ENCODE peak calls at places on chromosomes 5 and 9, in ten cellular contexts. C is colonic mucosa, N is adipocyte, W is IMR-90, B is mammary epithelial cell, L is HepG2, A is HCT116, U is neural progenitor cell, G is neuronal stem cell, K is mesendoderm. H is an unnamed sample.

GRCh38 chr9:85713897-85714296 is 27.9 kb downstream of the AGTPBP1 start:
- DNase-seq in C (no peak), N (no peak), W (no peak), B (no peak), L (no peak), A (no peak), U (no peak), G (no peak), K (no peak), H (no peak)

GRCh38 chr9:35158501-35159280 is 3.1 kb upstream of the UNC13B start:
- DNase-seq in C (no peak), N (no peak), W (no peak), B (no peak), L (no peak), A (no peak), U (no peak), G (no peak), K (no peak), H (no peak)

GRCh38 chr9:125744616-125745387 is 2.4 kb upstream of the PBX3 start:
- DNase-seq in C (no peak), N (peak), W (peak), B (no peak), L (no peak), A (no peak), U (no peak), G (no peak), K (no peak), H (peak)

GRCh38 chr9:133873006-133873780 is 118.9 kb downstream of the VAV2 start:
- DNase-seq in C (no peak), N (peak), W (no peak), B (peak), L (no peak), A (no peak), U (no peak), G (no peak), K (no peak), H (peak)

GRCh38 chr9:134428559-134428958 is 102.3 kb downstream of the RXRA start:
- DNase-seq in C (no peak), N (no peak), W (no peak), B (no peak), L (no peak), A (no peak), U (no peak), G (no peak), K (no peak), H (no peak)

GRCh38 chr5:55231476-55232193 is 1.8 kb downstream of the CCNO start:
- DNase-seq in C (peak), N (peak), W (no peak), B (no peak), L (no peak), A (no peak), U (peak), G (peak), K (peak), H (peak)

GRCh38 chr5:135206862-135207261 is 172.8 kb upstream of the PITX1 start:
- DNase-seq in C (peak), N (no peak), W (no peak), B (no peak), L (no peak), A (no peak), U (no peak), G (no peak), K (no peak), H (no peak)

GRCh38 chr5:168852329-168852728 is 273.2 kb upstream of the PANK3 start:
- DNase-seq in C (no peak), N (no peak), W (no peak), B (no peak), L (no peak), A (no peak), U (no peak), G (no peak), K (no peak), H (no peak)

GRCh38 chr5:150585781-150586461 is 54.5 kb upstream of the SYNPO start:
- DNase-seq in C (peak), N (no peak), W (no peak), B (no peak), L (no peak), A (no peak), U (no peak), G (no peak), K (no peak), H (no peak)

GRCh38 chr5:142716963-142717362 is 31.1 kb upstream of the FGF1 start:
- DNase-seq in C (peak), N (peak), W (peak), B (peak), L (peak), A (peak), U (peak), G (no peak), K (peak), H (peak)

GRCh38 chr9:6383551-6384225 is 29.3 kb upstream of the UHRF2 start:
- DNase-seq in C (no peak), N (peak), W (peak), B (peak), L (no peak), A (no peak), U (no peak), G (no peak), K (no peak), H (peak)

GRCh38 chr9:15087031-15087417 is 176.8 kb upstream of the FREM1 start:
- DNase-seq in C (no peak), N (peak), W (peak), B (no peak), L (no peak), A (no peak), U (no peak), G (no peak), K (no peak), H (no peak)

GRCh38 chr5:1315709-1316587 is 21.1 kb upstream of the TERT start:
- DNase-seq in C (peak), N (no peak), W (no peak), B (peak), L (peak), A (no peak), U (peak), G (no peak), K (peak), H (no peak)

GRCh38 chr5:140417235-140417634 is 15.6 kb downstream of the ANKHD1 start:
- DNase-seq in C (no peak), N (no peak), W (no peak), B (no peak), L (no peak), A (no peak), U (no peak), G (no peak), K (no peak), H (no peak)

GRCh38 chr5:124732891-124733670 is 13.4 kb downstream of the ZNF608 start:
- DNase-seq in C (no peak), N (no peak), W (no peak), B (no peak), L (no peak), A (no peak), U (peak), G (no peak), K (no peak), H (no peak)

GRCh38 chr5:176469293-176469692 is 21.1 kb downstream of the FAF2 start:
- DNase-seq in C (no peak), N (peak), W (no peak), B (no peak), L (no peak), A (no peak), U (no peak), G (no peak), K (no peak), H (no peak)

GRCh38 chr9:97518909-97519307 is 17.4 kb downstream of the TMOD1 start:
- DNase-seq in C (peak), N (no peak), W (peak), B (no peak), L (no peak), A (no peak), U (no peak), G (no peak), K (no peak), H (peak)

GRCh38 chr9:128297221-128297773 is 21.2 kb downstream of the SWI5 start:
- DNase-seq in C (no peak), N (no peak), W (no peak), B (no peak), L (no peak), A (no peak), U (no peak), G (no peak), K (no peak), H (no peak)

GRCh38 chr9:70131296-70131695 is 87.6 kb downstream of the MAMDC2 start:
- DNase-seq in C (no peak), N (no peak), W (no peak), B (no peak), L (no peak), A (no peak), U (no peak), G (no peak), K (no peak), H (no peak)

GRCh38 chr9:82939451-82939850 is 123.5 kb downstream of the RASEF start:
- DNase-seq in C (no peak), N (no peak), W (no peak), B (peak), L (no peak), A (no peak), U (no peak), G (no peak), K (no peak), H (no peak)

GRCh38 chr5:76325876-76326491 is 77.1 kb upstream of the IQGAP2 start:
- DNase-seq in C (peak), N (no peak), W (no peak), B (no peak), L (no peak), A (no peak), U (no peak), G (no peak), K (no peak), H (no peak)

GRCh38 chr9:134011401-134011800 is 13.9 kb upstream of the BRD3OS start:
- DNase-seq in C (no peak), N (no peak), W (no peak), B (no peak), L (no peak), A (no peak), U (no peak), G (no peak), K (no peak), H (no peak)

GRCh38 chr9:130665431-130666392 is 1.3 kb downstream of the PRDM12 start:
- DNase-seq in C (no peak), N (no peak), W (no peak), B (no peak), L (no peak), A (no peak), U (peak), G (no peak), K (peak), H (no peak)

GRCh38 chr9:91856419-91856818 is 93.6 kb downstream of the ROR2 start:
- DNase-seq in C (no peak), N (no peak), W (no peak), B (peak), L (no peak), A (no peak), U (no peak), G (no peak), K (peak), H (no peak)

GRCh38 chr9:76893395-76893932 is 12.4 kb downstream of the PRUNE2 start:
- DNase-seq in C (no peak), N (no peak), W (no peak), B (no peak), L (no peak), A (no peak), U (no peak), G (no peak), K (no peak), H (no peak)

GRCh38 chr5:175821790-175822211 is 49.6 kb upstream of the CPLX2 start:
- DNase-seq in C (no peak), N (no peak), W (no peak), B (peak), L (no peak), A (peak), U (no peak), G (no peak), K (no peak), H (no peak)

GRCh38 chr9:1057910-1058309 is 7.8 kb downstream of the DMRT2 start:
- DNase-seq in C (no peak), N (no peak), W (no peak), B (no peak), L (no peak), A (no peak), U (no peak), G (no peak), K (no peak), H (no peak)

GRCh38 chr9:115694991-115695390 is 458.6 kb upstream of the PAPPA start:
- DNase-seq in C (no peak), N (peak), W (peak), B (no peak), L (no peak), A (no peak), U (no peak), G (no peak), K (no peak), H (peak)

GRCh38 chr5:155833282-155833681 is 493.7 kb upstream of the SGCD start:
- DNase-seq in C (no peak), N (peak), W (peak), B (no peak), L (no peak), A (no peak), U (peak), G (no peak), K (peak), H (no peak)

GRCh38 chr5:81140461-81140860 is 92.7 kb upstream of the CKMT2 start:
- DNase-seq in C (no peak), N (no peak), W (no peak), B (no peak), L (no peak), A (no peak), U (no peak), G (no peak), K (no peak), H (no peak)

GRCh38 chr5:72618699-72619098 is 111.5 kb upstream of the ZNF366 start:
- DNase-seq in C (no peak), N (no peak), W (peak), B (no peak), L (no peak), A (no peak), U (no peak), G (no peak), K (no peak), H (no peak)

GRCh38 chr9:4443439-4443838 is 46.8 kb upstream of the SLC1A1 start:
- DNase-seq in C (no peak), N (no peak), W (no peak), B (no peak), L (no peak), A (no peak), U (no peak), G (no peak), K (no peak), H (no peak)

GRCh38 chr9:20391208-20391607 is 231.1 kb downstream of the MLLT3 start:
- DNase-seq in C (no peak), N (no peak), W (no peak), B (no peak), L (no peak), A (no peak), U (no peak), G (no peak), K (no peak), H (no peak)

GRCh38 chr5:119454171-119454570 is 1.9 kb downstream of the HSD17B4 start:
- DNase-seq in C (no peak), N (no peak), W (no peak), B (no peak), L (peak), A (no peak), U (no peak), G (no peak), K (no peak), H (no peak)

DNA sequence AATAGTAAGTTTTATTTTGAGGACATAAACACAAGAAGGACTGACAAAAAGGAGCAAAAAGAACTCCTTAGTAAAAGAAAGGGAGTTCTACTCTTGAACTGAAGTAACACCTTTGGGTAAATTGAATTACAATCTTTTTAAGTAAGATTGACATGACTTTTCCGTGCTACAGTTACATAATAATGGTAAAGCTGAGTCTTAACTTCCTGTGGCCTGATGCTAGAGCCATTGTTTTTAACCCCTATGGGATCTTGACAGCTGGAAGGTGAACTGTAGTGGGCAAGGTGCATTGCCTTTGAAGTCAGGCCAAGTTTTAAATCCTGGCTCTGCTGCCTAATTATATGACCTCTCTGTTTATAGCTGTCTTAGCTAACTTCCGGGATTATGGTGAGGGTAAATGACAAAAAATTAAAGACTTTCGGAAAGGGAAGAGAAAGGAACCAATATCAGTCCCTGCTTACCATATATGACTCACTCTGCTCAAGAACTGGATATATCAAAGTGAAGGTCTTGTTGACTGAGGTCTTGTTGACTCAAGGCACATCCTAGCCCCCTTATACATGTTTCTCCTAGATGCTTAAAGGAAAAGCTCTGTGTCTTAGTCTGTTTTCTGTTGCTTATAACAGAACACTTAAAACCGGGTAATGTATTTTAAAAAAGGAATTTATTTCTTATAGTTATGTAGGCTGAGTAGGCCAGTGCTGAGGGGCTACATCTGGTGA is 6.8 kb downstream of the HSD17B4 start:
- DNase-seq in C (no peak), N (no peak), W (no peak), B (no peak), L (no peak), A (no peak), U (no peak), G (no peak), K (no peak), H (no peak)
- H3K9ac ChIP-seq in C (no peak), N (no peak), W (no peak), B (no peak), L (no peak), A (no peak), U (no peak), G (no peak), K (no peak), H (no peak)

DNA sequence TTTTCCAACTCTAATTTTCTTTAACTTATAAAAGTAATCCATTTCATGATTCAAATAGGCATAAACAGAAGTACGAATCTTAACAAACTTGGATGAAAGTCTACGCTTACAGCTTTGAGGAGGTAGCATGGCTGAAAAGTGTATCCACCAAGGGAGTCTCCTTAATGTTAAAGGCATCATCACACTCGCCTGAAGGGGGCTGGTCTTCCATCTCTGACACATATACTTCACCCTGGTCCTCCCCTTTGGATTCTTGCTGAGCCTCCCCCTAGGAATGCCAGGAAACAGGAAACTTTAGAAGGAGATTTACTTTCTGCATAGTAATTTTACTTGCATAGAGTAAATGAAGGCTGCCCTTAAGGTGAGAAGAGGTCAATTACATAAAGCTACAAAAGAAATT is 10.3 kb upstream of the NME5 start:
- DNase-seq in C (no peak), N (no peak), W (peak), B (no peak), L (no peak), A (no peak), U (no peak), G (no peak), K (peak), H (peak)
- H3K9ac ChIP-seq in C (no peak), N (no peak), W (no peak), B (no peak), L (no peak), A (no peak), U (no peak), G (no peak), K (no peak), H (no peak)

DNA sequence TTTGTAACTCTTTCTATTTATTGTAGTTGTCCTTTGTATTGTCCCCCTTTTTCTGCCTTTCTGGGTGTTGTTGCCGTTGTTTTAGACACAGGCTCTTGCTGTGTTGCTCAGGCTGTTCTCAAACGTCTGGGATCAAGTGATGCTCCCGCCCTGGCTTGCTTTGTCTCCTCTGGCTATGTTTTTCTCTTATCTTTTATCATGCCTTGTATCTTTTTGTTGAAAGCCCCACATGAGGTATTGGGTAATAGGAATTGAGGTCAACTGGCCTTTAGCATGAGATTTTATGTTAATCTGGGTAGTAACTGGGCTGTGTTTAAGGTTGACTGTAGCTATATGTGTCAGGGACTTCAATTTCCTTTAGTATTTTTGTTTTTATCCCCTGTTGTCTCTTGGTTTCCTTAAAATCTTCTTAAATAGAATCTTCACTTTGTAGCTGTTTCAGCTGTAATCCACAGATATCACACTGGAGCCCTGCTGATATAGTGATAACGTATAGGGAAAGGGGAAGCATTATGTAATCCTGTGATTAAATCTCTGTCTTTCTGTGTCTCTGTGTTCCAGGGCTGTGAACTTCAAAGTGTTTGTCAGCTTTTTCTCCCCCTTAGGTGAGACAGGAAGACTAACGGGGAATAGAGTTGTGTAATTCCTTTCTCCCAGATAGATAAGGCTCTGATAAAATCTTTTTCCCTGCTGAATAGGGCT is 25.9 kb upstream of the CACNA1B start:
- DNase-seq in C (no peak), N (no peak), W (no peak), B (no peak), L (no peak), A (no peak), U (no peak), G (no peak), K (peak), H (no peak)
- H3K9ac ChIP-seq in C (no peak), N (no peak), W (no peak), B (no peak), L (no peak), A (no peak), U (no peak), G (no peak), K (no peak), H (no peak)

GRCh38 chr9:99249619-99250018 is 27.5 kb downstream of the SEC61B start:
- DNase-seq in C (no peak), N (no peak), W (no peak), B (no peak), L (no peak), A (no peak), U (no peak), G (no peak), K (peak), H (no peak)

GRCh38 chr9:99239341-99240055 is 17.4 kb downstream of the SEC61B start:
- DNase-seq in C (no peak), N (peak), W (peak), B (peak), L (no peak), A (no peak), U (no peak), G (no peak), K (no peak), H (peak)

GRCh38 chr9:99241106-99241505 is 19.0 kb downstream of the SEC61B start:
- DNase-seq in C (no peak), N (no peak), W (no peak), B (no peak), L (no peak), A (no peak), U (no peak), G (no peak), K (no peak), H (no peak)

DNA sequence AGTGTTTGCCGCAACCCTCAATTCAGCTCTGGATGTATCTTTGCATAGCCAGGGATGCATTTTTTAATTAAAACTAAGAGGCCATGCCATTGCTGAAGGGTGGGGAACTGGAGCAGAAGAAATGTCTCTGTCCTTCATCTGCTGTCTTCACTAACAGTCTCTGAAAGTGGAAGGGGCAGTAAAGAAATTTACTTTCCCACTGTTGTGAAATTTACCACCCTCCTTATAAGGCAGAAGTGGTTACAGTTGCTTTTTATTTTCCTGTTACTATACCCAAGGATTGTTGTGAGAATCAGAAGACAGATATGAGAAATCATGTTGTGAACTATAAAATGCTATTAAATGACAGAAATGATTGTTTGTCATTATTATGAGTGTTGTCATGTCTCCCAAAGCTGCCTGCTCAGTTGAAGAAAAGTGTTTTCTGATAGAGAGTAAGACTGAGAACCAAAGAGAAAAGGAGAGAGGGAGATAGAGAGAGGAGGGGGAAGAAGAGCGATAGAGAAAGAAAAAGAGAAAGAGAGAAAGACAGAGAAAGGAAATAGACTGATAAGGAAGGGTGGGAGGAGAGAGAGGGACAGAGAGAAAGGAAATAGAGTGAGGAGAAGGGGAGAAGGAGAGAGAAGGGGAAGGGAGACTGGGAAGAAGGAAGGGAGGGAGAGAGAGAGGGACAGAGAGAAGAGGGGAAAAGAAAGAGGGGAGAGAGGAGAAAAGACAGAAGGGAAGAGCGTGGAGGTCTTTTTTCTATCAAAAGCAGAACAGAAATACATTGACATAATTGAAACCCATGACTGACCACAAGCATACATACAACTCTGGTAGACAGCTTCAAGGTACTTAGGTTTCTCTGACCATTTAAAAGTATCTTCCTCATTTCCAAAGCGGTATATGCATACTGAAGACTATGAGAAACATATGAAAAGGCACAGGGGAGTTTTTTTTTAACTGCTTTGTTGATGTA is 22.5 kb downstream of the SEC61B start:
- DNase-seq in C (no peak), N (no peak), W (no peak), B (no peak), L (no peak), A (no peak), U (no peak), G (no peak), K (no peak), H (no peak)
- H3K9ac ChIP-seq in C (no peak), N (no peak), W (no peak), B (no peak), L (no peak), A (no peak), U (no peak), G (no peak), K (no peak), H (no peak)